ENCODE peak calls at places on chromosomes 11 and 22, in four cellular contexts. E, C, H and A are unnamed samples.
A peak's percentile ranks its signal among the peaks of the same experiment; 100 is the strongest.

GRCh38 chr11:120578591-120579154 is 67.1 kb downstream of the GRIK4 start:
- DNase-seq in C (no peak), E (no peak), H (no peak), A (no peak)

GRCh38 chr11:74326665-74327064 is 15.2 kb upstream of the P4HA3 start:
- DNase-seq in E (no peak), H (no peak), C (no peak), A (no peak)

GRCh38 chr11:78783301-78783700 is 208.6 kb upstream of the NARS2 start:
- DNase-seq in H (no peak), C (no peak), E (no peak), A (no peak)

GRCh38 chr11:119339581-119340334 is 925 bp downstream of the C1QTNF5 start:
- DNase-seq in H (peak; percentile 88), C (no peak), E (peak; percentile 95), A (peak; percentile 98)

GRCh38 chr11:131875611-131876010 is 505.2 kb downstream of the NTM start:
- DNase-seq in E (no peak), H (no peak), C (no peak), A (no peak)

GRCh38 chr11:65308281-65308891 is 6.3 kb upstream of the CDC42EP2 start:
- DNase-seq in E (no peak), H (no peak), C (no peak), A (peak; percentile 73)

GRCh38 chr22:31089101-31090100 is 8.3 kb downstream of the SMTN start:
- DNase-seq in C (no peak), E (peak; percentile 90), H (peak; percentile 59), A (peak; percentile 97)

GRCh38 chr22:24141586-24141985 is 39.7 kb upstream of the SUSD2 start:
- DNase-seq in H (no peak), E (no peak), C (peak; percentile 75), A (peak; percentile 84)

DNA sequence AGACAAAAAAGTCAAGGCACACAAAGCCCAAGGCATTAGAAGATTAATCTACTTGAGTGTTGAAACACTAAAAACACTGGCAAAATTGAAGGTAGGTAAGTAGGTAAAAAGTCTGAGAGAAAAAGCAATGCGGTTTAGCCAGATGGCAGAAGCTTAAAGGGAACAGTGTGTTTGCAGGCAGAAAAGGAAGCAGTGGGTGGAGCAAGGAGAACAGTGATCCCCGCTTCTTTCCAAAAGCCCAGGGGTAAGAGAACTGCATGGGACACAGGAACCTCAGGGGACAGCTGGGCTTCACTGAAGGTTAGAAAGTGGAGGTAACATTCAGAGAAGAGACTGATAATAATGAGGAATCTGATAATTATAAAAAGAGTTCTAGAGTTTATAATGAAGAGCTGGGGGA is 16.0 kb downstream of the MRE11 start:
- DNase-seq in H (peak; percentile 22), E (no peak), C (no peak), A (no peak)
- H3K4me2 ChIP-seq in H (no peak overlapping the region), E (no peak overlapping the region), C (no peak overlapping the region), A (no peak overlapping the region)

GRCh38 chr11:9264381-9265210 is 554 bp downstream of the DENND5A start:
- DNase-seq in H (peak; percentile 44), C (peak; percentile 70), E (peak; percentile 60), A (peak; percentile 89)

GRCh38 chr11:9265211-9266131 is at the start of gene DENND5A:
- DNase-seq in E (peak; percentile 100), H (peak; percentile 93), C (peak; percentile 73), A (peak; percentile 99)

GRCh38 chr11:9263840-9264380 is 1.2 kb downstream of the DENND5A start:
- DNase-seq in H (no peak), E (peak; percentile 39), C (peak; percentile 40), A (peak; percentile 84)

GRCh38 chr11:9266132-9266736 is 1.1 kb upstream of the DENND5A start:
- DNase-seq in E (no peak), H (no peak), C (no peak), A (peak; percentile 50)

DNA sequence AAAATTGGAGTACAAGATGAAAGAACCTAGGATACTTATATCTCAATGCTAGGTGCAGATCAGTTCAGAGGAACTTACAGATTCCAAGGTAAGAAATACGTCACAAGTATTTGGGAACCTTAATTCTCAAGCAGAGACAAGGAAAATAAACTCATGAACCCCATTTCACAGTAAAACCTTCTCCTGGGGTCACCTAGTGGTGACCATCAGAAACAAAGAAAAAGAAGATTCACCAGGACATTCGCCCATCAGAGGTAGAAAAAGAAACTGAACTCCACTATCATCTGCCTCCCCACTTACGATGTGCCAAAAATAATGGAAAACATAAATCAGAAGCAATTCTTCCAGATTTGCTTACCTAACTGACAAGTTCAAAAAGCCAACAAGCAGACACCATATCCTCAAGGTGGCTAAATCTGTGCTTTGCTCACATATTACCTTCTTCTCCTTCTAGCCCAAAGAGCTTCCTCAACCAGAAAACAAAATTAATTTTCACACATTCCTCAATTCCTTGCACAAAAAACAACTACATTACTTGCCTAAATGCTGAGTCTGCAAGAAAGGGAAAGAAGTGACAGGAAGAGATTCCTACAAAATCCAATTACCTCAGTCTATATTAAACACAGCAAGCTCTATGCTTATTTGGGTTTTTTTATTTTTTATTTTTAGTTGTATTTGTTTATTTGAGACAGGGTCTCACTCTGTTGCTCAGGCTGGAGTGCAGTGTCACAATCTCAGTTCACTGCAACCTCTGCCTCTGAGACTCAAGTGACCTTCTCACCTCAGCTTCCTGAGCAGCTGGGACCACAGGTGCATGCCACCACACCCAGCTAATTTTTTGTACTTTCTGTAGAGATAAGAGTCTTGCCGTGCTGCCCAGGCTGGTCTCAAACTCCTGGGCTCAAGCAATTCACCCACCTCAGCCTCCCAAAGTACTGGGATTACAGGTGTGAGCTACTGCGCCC is 4.7 kb downstream of the DENND5A start:
- DNase-seq in H (peak; percentile 43), C (no peak), E (peak; percentile 41), A (peak; percentile 64)
- H4K20me1 ChIP-seq in H (peaks cover 37% of the 10 kb centered on the region), C (no peaks in the 10 kb centered on the region), E (peaks cover 62% of the 10 kb centered on the region), A (peaks cover 33% of the 10 kb centered on the region)

GRCh38 chr22:18731075-18731666 is 119.5 kb upstream of the RIMBP3 start:
- DNase-seq in H (no peak), C (no peak), E (no peak), A (no peak)
- TF ChIP-seq CTCF in H (no peak), C (no peak), E (no peak), A (no peak)

GRCh38 chr22:28799125-28799833 is 1.1 kb downstream of the XBP1 start:
- DNase-seq in H (peak; percentile 36), C (peak; percentile 96), E (peak; percentile 57), A (peak; percentile 93)

GRCh38 chr22:28795932-28796856 is 4.2 kb downstream of the XBP1 start:
- DNase-seq in E (no peak), C (no peak), H (no peak), A (no peak)

GRCh38 chr22:28800308-28801041 is at the start of gene XBP1:
- DNase-seq in C (peak; percentile 95), H (peak; percentile 96), E (peak; percentile 98), A (peak; percentile 99)

GRCh38 chr22:28799834-28800307 is 498 bp downstream of the XBP1 start:
- DNase-seq in C (peak; percentile 51), H (peak; percentile 60), E (peak; percentile 84), A (peak; percentile 87)

DNA sequence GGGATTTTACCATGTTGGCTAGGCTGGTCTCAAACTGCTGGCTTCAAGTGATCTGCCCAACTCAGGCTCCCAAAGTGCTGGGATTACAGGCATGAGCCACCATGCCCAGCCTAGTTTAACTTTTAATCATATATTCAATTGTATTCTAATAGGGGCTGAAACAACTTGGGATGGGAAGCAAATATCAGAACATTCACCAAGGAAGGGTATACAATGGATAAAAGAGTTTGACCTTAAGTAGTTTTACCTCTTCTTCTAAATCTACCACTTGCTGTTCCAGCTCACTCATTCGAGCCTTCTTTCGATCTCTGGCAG is 1.6 kb downstream of the XBP1 start:
- DNase-seq in E (no peak), H (no peak), C (no peak), A (no peak)
- H3K4me2 ChIP-seq in E (peak overlapping the region; percentile 96), H (peak overlapping the region; percentile 97), C (peak overlapping the region; percentile 84), A (peak overlapping the region; percentile 92)

GRCh38 chr22:37609240-37610152 is 862 bp downstream of the GGA1 start:
- DNase-seq in E (peak; percentile 71), H (no peak), C (peak; percentile 32), A (peak; percentile 91)
- H4K20me1 ChIP-seq in E (no peaks in the 10 kb centered on the region), H (no peaks in the 10 kb centered on the region), C (no peaks in the 10 kb centered on the region), A (peaks cover 4% of the 10 kb centered on the region)

DNA sequence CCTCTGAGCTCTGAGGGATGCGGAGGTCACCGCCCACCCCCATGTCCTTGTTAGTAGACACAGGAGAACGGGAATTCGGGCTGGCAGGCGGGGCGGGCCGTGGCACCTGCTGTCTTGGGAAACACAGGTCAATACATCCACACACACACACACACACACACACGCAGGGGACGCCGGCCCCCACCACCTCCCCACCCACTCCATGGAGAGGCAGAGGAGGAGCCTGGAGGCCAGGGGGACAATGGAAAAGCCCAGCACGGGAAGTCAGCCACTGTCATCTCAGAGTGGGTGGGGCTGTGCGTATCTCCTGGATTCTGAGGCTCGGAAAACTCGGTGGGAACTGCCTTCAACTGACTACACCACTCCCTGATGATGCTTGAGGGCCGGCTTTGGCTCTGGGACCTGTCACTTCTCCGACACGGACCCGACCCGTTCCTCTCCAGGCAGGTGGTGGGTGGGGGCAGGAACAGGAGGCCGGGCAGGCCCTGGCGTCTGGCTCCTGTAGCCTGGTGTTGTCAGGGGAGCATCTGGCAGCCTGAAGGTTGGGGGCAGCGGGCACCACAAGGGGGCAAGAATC is 18.5 kb upstream of the TMEM184B start:
- DNase-seq in C (no peak), E (no peak), H (no peak), A (peak; percentile 88)
- TF ChIP-seq CTCF in C (peak; percentile 4), E (no peak), H (no peak), A (no peak)

GRCh38 chr22:39698106-39698505 is 127.6 kb downstream of the CACNA1I start:
- DNase-seq in E (no peak), H (no peak), C (no peak), A (no peak)
- H3K4me2 ChIP-seq in E (no peak overlapping the region), H (no peak overlapping the region), C (no peak overlapping the region), A (no peak overlapping the region)

GRCh38 chr22:45672564-45673481 is 1.2 kb downstream of the ATXN10 start:
- DNase-seq in E (no peak), C (no peak), H (no peak), A (no peak)

GRCh38 chr22:45678961-45679912 is 7.6 kb downstream of the ATXN10 start:
- DNase-seq in C (peak; percentile 81), E (no peak), H (no peak), A (peak; percentile 62)

GRCh38 chr22:45673482-45674175 is 2.0 kb downstream of the ATXN10 start:
- DNase-seq in E (no peak), H (no peak), C (no peak), A (no peak)

GRCh38 chr22:45677060-45677459 is 5.4 kb downstream of the ATXN10 start:
- DNase-seq in H (no peak), E (no peak), C (no peak), A (peak; percentile 59)

GRCh38 chr22:45676024-45676423 is 4.4 kb downstream of the ATXN10 start:
- DNase-seq in E (no peak), H (no peak), C (no peak), A (no peak)
- H4K20me1 ChIP-seq in E (peaks cover 62% of the 10 kb centered on the region), H (peaks cover 58% of the 10 kb centered on the region), C (no peaks in the 10 kb centered on the region), A (peaks cover 36% of the 10 kb centered on the region)